ENCODE peak calls at places on chromosome 16, in five cellular contexts. Q is stimulated activated naive B cell treated with anti-CD40 and anti-IgM and Interleukin-4, amounts not matched to agents 10 μg/mL and 1 μg/mL and 100 μg/mL, for 72 hours; S is stimulated activated CD8-positive, alpha-beta memory T cell treated with anti-CD3 and anti-CD28 coated beads, Interleukin-2, amount 100 ng/mL, for 1 hour; P is BJ; M is GM12891. X is an unnamed sample.

GRCh38 chr16:57060323-57061083 is 31.9 kb upstream of the CPNE2 start:
- DNase-seq in Q (no peak), S (no peak), P (no peak), M (no peak), X (no peak)

GRCh38 chr16:57516176-57516725 is 20.1 kb downstream of the CCDC102A start:
- DNase-seq in Q (no peak), S (no peak), P (no peak), M (no peak), X (no peak)

GRCh38 chr16:65044861-65045260 is 77.0 kb downstream of the CDH11 start:
- DNase-seq in Q (no peak), S (no peak), P (peak; percentile 62), M (no peak), X (no peak)

GRCh38 chr16:81212830-81213465 is 25.5 kb upstream of the BCO1 start:
- DNase-seq in Q (no peak), S (no peak), P (no peak), M (no peak), X (no peak)

GRCh38 chr16:85479972-85480726 is 133.0 kb upstream of the GSE1 start:
- DNase-seq in Q (peak; percentile 33), S (no peak), P (no peak), M (peak; percentile 90), X (no peak)

GRCh38 chr16:10806698-10807097 is 11.9 kb downstream of the TVP23A start:
- DNase-seq in Q (no peak), S (no peak), P (no peak), M (no peak), X (no peak)

GRCh38 chr16:29720703-29721102 is 25.1 kb downstream of the C16orf54 start:
- DNase-seq in Q (no peak), S (no peak), P (no peak), M (no peak), X (peak; percentile 2)

GRCh38 chr16:84594725-84595038 is 23.2 kb downstream of the COTL1 start:
- DNase-seq in Q (no peak), S (no peak), P (no peak), M (no peak), X (no peak)

GRCh38 chr16:70253291-70254094 is 1.8 kb upstream of the EXOSC6 start:
- DNase-seq in Q (no peak), S (no peak), P (no peak), M (no peak), X (no peak)

GRCh38 chr16:84838383-84838948 is 18.7 kb downstream of the CRISPLD2 start:
- DNase-seq in Q (no peak), S (no peak), P (no peak), M (no peak), X (no peak)

GRCh38 chr16:23274968-23275367 is 27.1 kb upstream of the SCNN1B start:
- DNase-seq in Q (no peak), S (no peak), P (no peak), M (no peak), X (no peak)

GRCh38 chr16:67546761-67547422 is 15.4 kb upstream of the CTCF start:
- DNase-seq in Q (no peak), S (peak; percentile 53), P (no peak), M (peak; percentile 77), X (no peak)

GRCh38 chr16:30003670-30004423 is 7.0 kb downstream of the DOC2A start:
- DNase-seq in Q (no peak), S (no peak), P (no peak), M (no peak), X (no peak)

GRCh38 chr16:2194852-2195315 is 1.5 kb downstream of the CASKIN1 start:
- DNase-seq in Q (peak; percentile 24), S (no peak), P (no peak), M (peak; percentile 68), X (no peak)

GRCh38 chr16:89324056-89325010 is 106.8 kb downstream of the ZNF778 start:
- DNase-seq in Q (no peak), S (no peak), P (no peak), M (peak; percentile 57), X (peak; percentile 63)

GRCh38 chr16:85227262-85227923 is 115.1 kb upstream of the CIBAR2 start:
- DNase-seq in Q (peak; percentile 84), S (no peak), P (no peak), M (peak; percentile 76), X (no peak)

GRCh38 chr16:84700518-84701277 is 898 bp downstream of the USP10 start:
- DNase-seq in Q (peak; percentile 29), S (peak; percentile 5), P (no peak), M (no peak), X (no peak)

GRCh38 chr16:59341368-59341767 is 607.3 kb upstream of the GOT2 start:
- DNase-seq in Q (no peak), S (no peak), P (no peak), M (no peak), X (no peak)

GRCh38 chr16:67917140-67917851 is 14.4 kb downstream of the CTRL start:
- DNase-seq in Q (no peak), S (no peak), P (no peak), M (no peak), X (no peak)

GRCh38 chr16:26668026-26668425 is 398.7 kb upstream of the C16orf82 start:
- DNase-seq in Q (no peak), S (no peak), P (no peak), M (no peak), X (no peak)

GRCh38 chr16:3822366-3823045 is 58.0 kb downstream of the CREBBP start:
- DNase-seq in Q (no peak), S (no peak), P (no peak), M (no peak), X (no peak)

GRCh38 chr16:66260522-66261290 is 105.8 kb upstream of the CDH5 start:
- DNase-seq in Q (no peak), S (no peak), P (no peak), M (no peak), X (peak; percentile 17)

GRCh38 chr16:1960665-1961630 is 1.6 kb downstream of the NDUFB10 start:
- DNase-seq in Q (no peak), S (no peak), P (no peak), M (no peak), X (peak; percentile 65)

GRCh38 chr16:15523092-15523541 is 88.7 kb downstream of the BMERB1 start:
- DNase-seq in Q (no peak), S (no peak), P (no peak), M (no peak), X (no peak)

GRCh38 chr16:50476486-50477260 is 71.5 kb upstream of the NKD1 start:
- DNase-seq in Q (no peak), S (no peak), P (no peak), M (no peak), X (no peak)

GRCh38 chr16:3618782-3619166 is 7.4 kb upstream of the SLX4 start:
- DNase-seq in Q (no peak), S (no peak), P (no peak), M (no peak), X (no peak)

GRCh38 chr16:22321340-22322001 is 24.3 kb downstream of the POLR3E start:
- DNase-seq in Q (peak; percentile 23), S (peak; percentile 34), P (no peak), M (peak; percentile 71), X (no peak)

GRCh38 chr16:48950184-48950583 is 331.5 kb downstream of the CBLN1 start:
- DNase-seq in Q (no peak), S (no peak), P (no peak), M (no peak), X (no peak)

GRCh38 chr16:24275413-24275812 is 19.3 kb downstream of the CACNG3 start:
- DNase-seq in Q (no peak), S (no peak), P (no peak), M (no peak), X (no peak)

GRCh38 chr16:87778830-87779579 is 13.2 kb upstream of the KLHDC4 start:
- DNase-seq in Q (peak; percentile 89), S (peak; percentile 84), P (peak; percentile 87), M (peak; percentile 67), X (peak; percentile 89)